ENCODE peak calls at places on chromosomes 1 and 21, in five cellular contexts. D, Z, W, L and R are unnamed samples.
A peak's percentile ranks its signal among the peaks of the same experiment; 100 is the strongest.

GRCh38 chr1:3948344-3948743 is 48.3 kb upstream of the C1orf174 start:
- DNase-seq in D (no peak), Z (no peak), W (peak; percentile 23), L (no peak), R (no peak)

GRCh38 chr1:172414331-172414730 is 6.2 kb upstream of the C1orf105 start:
- DNase-seq in D (peak; percentile 69), Z (peak; percentile 49), W (no peak), L (no peak), R (no peak)

GRCh38 chr21:41133896-41134522 is 34.0 kb upstream of the BACE2 start:
- DNase-seq in D (peak; percentile 68), Z (peak; percentile 56), W (peak; percentile 51), L (no peak), R (peak; percentile 59)

GRCh38 chr1:212967767-212968166 is 17.4 kb downstream of the VASH2 start:
- DNase-seq in D (peak; percentile 39), Z (peak; percentile 89), W (peak; percentile 33), L (peak; percentile 30), R (no peak)

GRCh38 chr1:238252033-238252802 is 361.5 kb upstream of the ZP4 start:
- DNase-seq in D (peak; percentile 3), Z (peak; percentile 84), W (peak; percentile 73), L (peak; percentile 70), R (peak; percentile 23)

GRCh38 chr1:2801535-2802291 is at the start of gene TTC34:
- DNase-seq in D (no peak), Z (no peak), W (no peak), L (peak; percentile 54), R (peak; percentile 50)

GRCh38 chr1:219088778-219089557 is 84.7 kb upstream of the LYPLAL1 start:
- DNase-seq in D (peak; percentile 93), Z (peak; percentile 100), W (peak; percentile 43), L (no peak), R (peak; percentile 16)

GRCh38 chr1:215321802-215322201 is 239.3 kb downstream of the KCNK2 start:
- DNase-seq in D (no peak), Z (no peak), W (no peak), L (no peak), R (no peak)

GRCh38 chr1:20410555-20410954 is 75.5 kb downstream of the CAMK2N1 start:
- DNase-seq in D (peak; percentile 25), Z (no peak), W (no peak), L (no peak), R (no peak)

GRCh38 chr1:239805888-239806772 is 285.6 kb upstream of the FMN2 start:
- DNase-seq in D (no peak), Z (peak; percentile 77), W (no peak), L (peak; percentile 79), R (no peak)

GRCh38 chr1:118650084-118650807 is 337.9 kb downstream of the TBX15 start:
- DNase-seq in D (no peak), Z (no peak), W (no peak), L (no peak), R (no peak)

GRCh38 chr1:47515390-47515789 is 77.5 kb downstream of the FOXD2 start:
- DNase-seq in D (no peak), Z (no peak), W (no peak), L (no peak), R (no peak)

GRCh38 chr1:187010571-187011309 is 182.0 kb downstream of the PLA2G4A start:
- DNase-seq in D (no peak), Z (peak; percentile 11), W (no peak), L (no peak), R (no peak)

GRCh38 chr1:198187973-198188588 is 31.3 kb downstream of the NEK7 start:
- DNase-seq in D (no peak), Z (no peak), W (no peak), L (no peak), R (no peak)

GRCh38 chr1:180617769-180618168 is 14.1 kb upstream of the XPR1 start:
- DNase-seq in D (no peak), Z (no peak), W (no peak), L (no peak), R (no peak)

GRCh38 chr1:187617776-187618175 is 789.0 kb downstream of the PLA2G4A start:
- DNase-seq in D (no peak), Z (no peak), W (no peak), L (no peak), R (no peak)

GRCh38 chr1:64555947-64556346 is 86.0 kb downstream of the CACHD1 start:
- DNase-seq in D (no peak), Z (no peak), W (no peak), L (no peak), R (no peak)

GRCh38 chr1:205749826-205750682 is at the start of gene NUCKS1:
- DNase-seq in D (peak; percentile 100), Z (peak; percentile 100), W (peak; percentile 98), L (peak; percentile 98), R (peak; percentile 86)

GRCh38 chr1:150302907-150303306 is 9.2 kb downstream of the MRPS21 start:
- DNase-seq in D (no peak), Z (no peak), W (no peak), L (no peak), R (no peak)

GRCh38 chr1:12343823-12344487 is 114.1 kb downstream of the VPS13D start:
- DNase-seq in D (no peak), Z (no peak), W (no peak), L (no peak), R (peak; percentile 19)

GRCh38 chr1:15991427-15992186 is 12.4 kb upstream of the SRARP start:
- DNase-seq in D (no peak), Z (no peak), W (no peak), L (no peak), R (no peak)

GRCh38 chr1:31576743-31577455 is 584 bp downstream of the TINAGL1 start:
- DNase-seq in D (no peak), Z (no peak), W (no peak), L (no peak), R (no peak)

GRCh38 chr1:170593173-170593572 is 61.2 kb downstream of the GORAB start:
- DNase-seq in D (no peak), Z (no peak), W (no peak), L (no peak), R (no peak)

DNA sequence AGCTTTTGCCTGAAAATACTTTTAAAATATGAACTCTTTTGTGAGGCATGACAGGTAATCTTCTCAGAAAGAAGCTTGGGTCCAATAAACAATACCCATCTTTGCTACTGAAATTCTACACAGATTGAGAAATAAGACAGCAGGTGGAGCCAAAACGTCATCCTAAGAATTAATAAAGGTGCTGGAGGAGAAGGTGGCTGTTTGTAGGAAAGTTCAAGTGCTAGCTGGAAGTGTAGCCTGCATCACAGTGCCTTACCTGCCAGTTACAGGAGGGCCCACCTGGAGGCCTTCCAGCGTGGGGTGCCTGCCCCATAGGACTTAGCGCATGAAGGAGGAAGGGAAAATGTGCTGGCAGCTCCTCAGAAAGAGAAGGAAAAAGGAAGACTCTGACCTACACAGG is 93.7 kb downstream of the TTC3 start:
- DNase-seq in D (no peak), Z (peak; percentile 30), W (peak; percentile 7), L (no peak), R (peak; percentile 18)
- TF ChIP-seq CTCF in D (no peak), Z (peak; percentile 25), W (peak; percentile 34), L (peak; percentile 46), R (no peak)

DNA sequence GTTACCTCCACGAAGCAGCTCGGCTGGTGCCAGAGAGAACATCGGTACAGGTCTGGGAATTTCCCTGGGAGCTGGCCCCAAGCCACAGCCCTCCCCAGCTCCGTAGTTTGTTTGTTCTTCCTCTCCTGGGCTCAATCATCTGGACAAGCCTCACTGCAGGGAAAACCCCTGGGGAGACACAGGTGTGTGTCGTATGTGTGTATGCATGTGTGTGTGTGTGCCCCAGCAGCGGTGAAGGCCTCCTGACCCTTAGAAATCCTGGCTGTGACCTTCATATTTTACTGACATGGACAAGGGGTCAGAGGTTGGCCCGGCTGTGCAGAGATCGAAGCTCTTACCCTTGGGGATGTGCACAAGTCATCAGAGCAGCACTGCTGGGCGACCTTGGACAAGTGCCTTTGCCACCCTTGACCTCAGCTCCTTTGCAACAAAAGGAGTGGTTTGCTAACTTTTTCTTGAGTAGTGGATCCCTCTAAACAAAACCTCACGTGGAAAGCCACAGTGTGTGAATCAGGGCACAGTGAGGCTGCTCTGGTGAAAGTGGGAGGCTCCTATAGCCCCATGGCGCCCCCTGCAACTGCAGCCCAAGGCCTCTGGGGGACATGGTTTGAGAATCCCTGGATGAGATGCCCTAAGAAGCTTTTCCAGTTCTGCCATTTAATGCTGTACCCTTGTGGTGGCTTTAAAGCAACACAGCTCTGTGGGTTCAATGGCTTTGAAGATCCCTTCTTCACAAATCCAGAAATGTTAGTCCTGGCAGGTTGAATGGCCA is 12.3 kb upstream of the IL22RA1 start:
- DNase-seq in D (no peak), Z (peak; percentile 35), W (peak; percentile 57), L (no peak), R (peak; percentile 67)
- TF ChIP-seq CTCF in D (no peak), Z (no peak), W (no peak), L (no peak), R (peak; percentile 20)

GRCh38 chr1:50421366-50421748 is 1.9 kb downstream of the DMRTA2 start:
- DNase-seq in D (no peak), Z (no peak), W (no peak), L (no peak), R (no peak)
- TF ChIP-seq CTCF in D (no peak), Z (no peak), W (no peak), L (no peak), R (no peak)

DNA sequence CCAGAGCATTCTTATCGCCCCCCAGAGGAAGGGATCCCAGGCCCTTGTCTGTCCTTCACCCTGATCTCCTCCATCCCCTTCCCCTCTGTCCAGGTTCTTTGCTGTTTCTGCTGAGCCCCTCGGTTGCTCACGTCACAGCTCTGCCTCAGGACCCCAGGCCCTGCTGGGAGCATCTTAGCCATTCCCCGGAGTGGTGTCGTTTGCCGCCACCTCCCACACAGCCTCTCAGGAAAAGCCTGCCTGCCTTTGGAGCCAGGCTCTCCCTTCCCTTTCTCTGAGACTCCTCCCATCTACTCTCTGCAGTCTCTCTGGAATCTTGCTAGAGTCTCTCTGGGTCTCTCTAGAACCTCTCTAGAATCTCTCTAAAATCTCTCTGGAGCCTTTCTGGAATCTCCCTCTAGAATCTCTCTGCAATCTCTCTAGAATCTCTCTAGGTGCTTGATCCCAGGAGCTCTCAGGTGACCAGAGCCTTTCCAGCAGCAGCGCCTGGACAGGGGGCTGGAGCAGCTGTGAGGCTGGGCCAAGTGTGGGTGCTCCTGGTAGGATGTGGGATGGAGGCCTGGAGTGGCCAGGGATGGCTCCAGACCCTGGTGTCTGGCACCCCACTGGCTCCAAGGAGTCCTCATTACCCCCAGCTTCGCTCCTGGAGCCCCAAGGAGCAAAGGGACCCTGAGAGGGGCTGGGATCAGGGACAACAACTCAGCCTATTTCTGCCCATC is 283.2 kb upstream of the VAMP3 start:
- DNase-seq in D (no peak), Z (no peak), W (no peak), L (no peak), R (no peak)
- TF ChIP-seq CTCF in D (no peak), Z (no peak), W (no peak), L (no peak), R (no peak)

GRCh38 chr1:115182012-115182715 is 92.9 kb upstream of the TSPAN2 start:
- DNase-seq in D (peak; percentile 52), Z (peak; percentile 53), W (no peak), L (no peak), R (no peak)

GRCh38 chr1:115183158-115183557 is 93.9 kb upstream of the TSPAN2 start:
- DNase-seq in D (no peak), Z (no peak), W (no peak), L (no peak), R (no peak)

GRCh38 chr1:115175596-115175995 is 86.3 kb upstream of the TSPAN2 start:
- DNase-seq in D (no peak), Z (no peak), W (no peak), L (no peak), R (no peak)

GRCh38 chr1:115176189-115176588 is 86.9 kb upstream of the TSPAN2 start:
- DNase-seq in D (no peak), Z (no peak), W (no peak), L (no peak), R (no peak)

GRCh38 chr1:115179397-115179835 is 90.1 kb upstream of the TSPAN2 start:
- DNase-seq in D (peak; percentile 97), Z (peak; percentile 73), W (peak; percentile 70), L (no peak), R (no peak)
- TF ChIP-seq CTCF in D (no peak), Z (no peak), W (no peak), L (no peak), R (no peak)

GRCh38 chr1:203528976-203529375 is 35.0 kb downstream of the OPTC start:
- DNase-seq in D (no peak), Z (no peak), W (no peak), L (no peak), R (no peak)
- TF ChIP-seq CTCF in D (no peak), Z (no peak), W (no peak), L (no peak), R (no peak)